ENCODE peak calls at places on chromosome 11, in four cellular contexts. Z, R, P and C are unnamed samples.

GRCh38 chr11:66848671-66849500 is 5.6 kb downstream of the RCE1 start:
- DNase-seq in Z (no peak), R (peak; percentile 48), P (no peak), C (no peak)

GRCh38 chr11:116406042-116406441 is 366.7 kb downstream of the BUD13 start:
- DNase-seq in Z (no peak), R (no peak), P (no peak), C (no peak)

GRCh38 chr11:126477526-126478275 is 122.2 kb downstream of the ST3GAL4 start:
- DNase-seq in Z (no peak), R (peak; percentile 40), P (no peak), C (no peak)

GRCh38 chr11:122209619-122210377 is 93.8 kb upstream of the BLID start:
- DNase-seq in Z (no peak), R (peak; percentile 54), P (no peak), C (peak; percentile 4)

GRCh38 chr11:128643661-128644060 is 50.2 kb upstream of the FLI1 start:
- DNase-seq in Z (no peak), R (no peak), P (peak; percentile 71), C (no peak)

GRCh38 chr11:110373061-110373702 is 56.6 kb upstream of the FDX1 start:
- DNase-seq in Z (no peak), R (no peak), P (no peak), C (no peak)

GRCh38 chr11:2196970-2197770 is 25.6 kb upstream of the TH start:
- DNase-seq in Z (peak; percentile 63), R (peak; percentile 79), P (peak; percentile 90), C (peak; percentile 72)

GRCh38 chr11:27697679-27698275 is 2.5 kb downstream of the BDNF start:
- DNase-seq in Z (no peak), R (no peak), P (peak; percentile 21), C (no peak)

GRCh38 chr11:62708423-62709261 is 1.2 kb downstream of the GNG3 start:
- DNase-seq in Z (no peak), R (no peak), P (peak; percentile 56), C (peak; percentile 53)

GRCh38 chr11:114075891-114076441 is 16.5 kb downstream of the ZBTB16 start:
- DNase-seq in Z (peak; percentile 29), R (peak; percentile 76), P (peak; percentile 88), C (peak; percentile 42)

GRCh38 chr11:71206186-71206585 is 46.2 kb downstream of the SHANK2 start:
- DNase-seq in Z (no peak), R (peak; percentile 20), P (peak; percentile 58), C (no peak)

GRCh38 chr11:39990413-39990812 is 1469.0 kb downstream of the LRRC4C start:
- DNase-seq in Z (no peak), R (no peak), P (peak; percentile 2), C (peak; percentile 30)

GRCh38 chr11:117391181-117391580 is 63.5 kb downstream of the CEP164 start:
- DNase-seq in Z (no peak), R (no peak), P (no peak), C (no peak)

GRCh38 chr11:116990061-116990473 is 108.2 kb downstream of the SIK3 start:
- DNase-seq in Z (no peak), R (no peak), P (no peak), C (peak; percentile 91)

GRCh38 chr11:57219021-57219627 is 17.9 kb downstream of the APLNR start:
- DNase-seq in Z (no peak), R (no peak), P (no peak), C (no peak)

GRCh38 chr11:34840736-34841386 is 75.3 kb downstream of the APIP start:
- DNase-seq in Z (peak; percentile 67), R (no peak), P (peak; percentile 78), C (peak; percentile 83)

GRCh38 chr11:126380909-126381308 is 25.4 kb downstream of the ST3GAL4 start:
- DNase-seq in Z (no peak), R (no peak), P (no peak), C (no peak)

GRCh38 chr11:75554258-75555022 is 7.6 kb upstream of the SERPINH1 start:
- DNase-seq in Z (no peak), R (peak; percentile 93), P (peak; percentile 88), C (no peak)

GRCh38 chr11:93857413-93858185 is 7.2 kb upstream of the VSTM5 start:
- DNase-seq in Z (no peak), R (no peak), P (no peak), C (no peak)

GRCh38 chr11:120511804-120512726 is 517 bp downstream of the GRIK4 start:
- DNase-seq in Z (no peak), R (peak; percentile 54), P (no peak), C (no peak)

GRCh38 chr11:14972581-14973490 is 685 bp upstream of the CALCA start:
- DNase-seq in Z (peak; percentile 6), R (no peak), P (peak; percentile 47), C (no peak)
- H3K4me1 ChIP-seq in Z (no peaks in the 10 kb centered on the region), R (peaks cover 25% of the 10 kb centered on the region), P (peaks cover 27% of the 10 kb centered on the region), C (no peaks in the 10 kb centered on the region)

GRCh38 chr11:64196616-64197015 is 9.9 kb upstream of the FERMT3 start:
- DNase-seq in Z (no peak), R (no peak), P (no peak), C (no peak)
- H3K36me3 ChIP-seq in Z (peaks cover 21% of the 10 kb centered on the region), R (peaks cover 93% of the 10 kb centered on the region), P (peaks cover 88% of the 10 kb centered on the region), C (peaks cover 32% of the 10 kb centered on the region)

DNA sequence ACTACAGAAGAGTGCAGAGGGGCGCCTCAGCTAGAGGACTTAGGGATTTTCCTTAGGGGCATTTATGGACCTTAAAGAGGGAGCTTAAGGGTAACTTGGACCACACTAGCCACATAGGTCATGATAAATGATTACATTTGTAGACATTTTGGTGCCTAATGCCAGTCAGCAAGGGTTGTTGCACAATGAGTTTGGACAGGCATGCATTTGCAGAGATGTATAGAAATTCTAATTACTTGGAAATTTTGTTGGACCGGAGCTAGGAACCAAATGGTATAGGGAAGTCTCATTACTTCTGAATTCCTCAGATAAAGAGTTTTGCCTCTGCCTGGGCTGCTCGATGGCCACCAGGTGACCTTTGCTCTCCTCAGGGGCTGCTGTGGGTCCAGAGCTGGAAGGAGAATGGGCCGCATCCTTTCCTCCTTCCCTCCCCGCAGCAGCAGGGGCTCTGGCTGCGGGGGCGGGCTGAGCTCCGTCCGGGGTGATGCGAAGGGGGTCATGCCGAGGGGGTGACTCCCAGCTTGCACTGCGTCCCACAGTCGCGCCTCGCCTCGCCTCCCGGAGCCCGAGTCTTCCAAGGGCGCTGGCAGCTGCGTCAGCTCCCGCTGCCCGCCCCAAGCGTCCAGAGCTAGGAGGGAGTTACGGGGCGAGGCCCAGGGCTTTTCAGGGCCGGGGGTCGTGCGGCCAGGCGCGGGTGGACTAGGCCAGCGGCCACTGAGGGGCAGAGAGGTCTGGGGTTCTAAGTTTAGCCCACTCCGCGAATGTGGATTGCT is 20.2 kb upstream of the MALAT1 start:
- DNase-seq in Z (no peak), R (peak; percentile 88), P (no peak), C (no peak)
- H3K4me1 ChIP-seq in Z (peaks cover 26% of the 10 kb centered on the region), R (peaks cover 52% of the 10 kb centered on the region), P (peaks cover 31% of the 10 kb centered on the region), C (peaks cover 3% of the 10 kb centered on the region)

DNA sequence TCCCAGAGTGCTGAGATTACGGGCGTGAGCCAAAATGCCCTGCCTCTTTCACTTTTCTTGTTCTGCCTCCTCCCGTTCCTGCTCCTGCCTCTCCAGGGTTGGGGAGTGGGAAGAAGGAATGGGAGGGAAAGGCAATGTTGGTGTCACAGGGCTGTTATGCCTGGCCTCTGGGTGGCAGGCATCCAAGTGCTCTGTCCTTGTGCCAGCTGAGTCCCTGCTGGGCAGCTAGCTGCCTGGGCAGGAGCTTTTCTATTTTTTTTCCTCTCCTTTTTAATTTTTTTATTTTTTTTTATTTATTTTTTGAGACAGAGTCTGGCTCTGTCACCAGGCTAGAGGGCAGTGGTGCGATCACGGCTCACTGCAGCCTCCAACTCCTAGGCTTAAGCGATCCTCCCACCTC is 4.1 kb upstream of the SAC3D1 start:
- DNase-seq in Z (no peak), R (peak; percentile 65), P (no peak), C (no peak)
- H3K36me3 ChIP-seq in Z (peaks cover 20% of the 10 kb centered on the region), R (peaks cover 78% of the 10 kb centered on the region), P (no peaks in the 10 kb centered on the region), C (peaks cover 8% of the 10 kb centered on the region)